ENCODE peak calls at places on chromosome 18, in four cellular contexts. M, Z, T and S are unnamed samples.

GRCh38 chr18:79717555-79718074 is 38.0 kb downstream of the CTDP1 start:
- DNase-seq in T (no peak), M (no peak), Z (no peak), S (no peak)

GRCh38 chr18:55088561-55088960 is 129.3 kb upstream of the CCDC68 start:
- DNase-seq in T (no peak), Z (no peak), M (no peak), S (no peak)

GRCh38 chr18:2976733-2977132 is 36.2 kb downstream of the LPIN2 start:
- DNase-seq in T (no peak), Z (no peak), M (no peak), S (no peak)

GRCh38 chr18:67347499-67347898 is 169.0 kb downstream of the DSEL start:
- DNase-seq in T (no peak), M (no peak), Z (no peak), S (no peak)

GRCh38 chr18:62610509-62611394 is 87.9 kb downstream of the ZCCHC2 start:
- DNase-seq in Z (no peak), T (no peak), M (no peak), S (no peak)

GRCh38 chr18:2027026-2027425 is 544.3 kb downstream of the METTL4 start:
- DNase-seq in T (no peak), M (no peak), Z (no peak), S (no peak)

GRCh38 chr18:77191241-77191751 is 58.4 kb upstream of the GALR1 start:
- DNase-seq in M (peak; percentile 36), T (no peak), Z (no peak), S (no peak)

GRCh38 chr18:989423-989822 is 84.8 kb downstream of the ADCYAP1 start:
- DNase-seq in Z (no peak), M (no peak), T (no peak), S (no peak)

GRCh38 chr18:44098551-44099098 is 582.1 kb upstream of the SETBP1 start:
- DNase-seq in T (no peak), Z (no peak), M (peak; percentile 62), S (no peak)

GRCh38 chr18:74652392-74652988 is 54.8 kb downstream of the ZNF407 start:
- DNase-seq in M (peak; percentile 75), Z (peak; percentile 64), T (no peak), S (no peak)

GRCh38 chr18:46199515-46200147 is 95.4 kb downstream of the HAUS1 start:
- DNase-seq in Z (peak; percentile 19), M (peak; percentile 74), T (no peak), S (no peak)

GRCh38 chr18:48003426-48004349 is 73.2 kb upstream of the SMAD2 start:
- DNase-seq in T (no peak), M (peak; percentile 66), Z (no peak), S (no peak)

GRCh38 chr18:3230401-3231334 is 10.9 kb upstream of the MYOM1 start:
- DNase-seq in Z (no peak), M (peak; percentile 81), T (no peak), S (peak; percentile 84)

GRCh38 chr18:6509417-6510198 is 94.9 kb upstream of the L3MBTL4 start:
- DNase-seq in T (no peak), M (peak; percentile 2), Z (peak; percentile 70), S (no peak)

GRCh38 chr18:68229351-68229750 is 485.6 kb downstream of the TMX3 start:
- DNase-seq in T (no peak), M (no peak), Z (no peak), S (no peak)

GRCh38 chr18:36181386-36181785 is 5.9 kb upstream of the MOCOS start:
- DNase-seq in T (no peak), M (no peak), Z (no peak), S (no peak)

GRCh38 chr18:11752116-11752911 is 63.2 kb downstream of the GNAL start:
- DNase-seq in Z (peak; percentile 41), T (no peak), M (peak; percentile 31), S (no peak)

GRCh38 chr18:55290898-55291297 is 297.1 kb downstream of the TCF4 start:
- DNase-seq in Z (no peak), M (peak; percentile 44), T (no peak), S (no peak)

GRCh38 chr18:36176739-36177138 is 10.6 kb upstream of the MOCOS start:
- DNase-seq in M (peak; percentile 74), T (no peak), Z (no peak), S (no peak)

GRCh38 chr18:60082790-60083189 is 183.0 kb downstream of the PMAIP1 start:
- DNase-seq in M (no peak), Z (no peak), T (no peak), S (no peak)

GRCh38 chr18:49161627-49162026 is 210.9 kb upstream of the SMAD7 start:
- DNase-seq in Z (peak; percentile 4), M (peak; percentile 35), T (no peak), S (no peak)

GRCh38 chr18:79395761-79396404 is at the start of gene NFATC1:
- DNase-seq in Z (peak; percentile 86), M (peak; percentile 76), T (peak; percentile 84), S (peak; percentile 52)

GRCh38 chr18:50422286-50422898 is 47.5 kb downstream of the SKA1 start:
- DNase-seq in M (no peak), T (no peak), Z (no peak), S (no peak)

GRCh38 chr18:48541026-48541746 is 2.4 kb downstream of the CTIF start:
- DNase-seq in Z (peak; percentile 88), M (peak; percentile 77), T (peak; percentile 80), S (peak; percentile 88)

GRCh38 chr18:58257461-58257860 is 213.4 kb downstream of the NEDD4L start:
- DNase-seq in M (no peak), T (no peak), Z (no peak), S (no peak)